ENCODE peak calls at places on chromosomes 16 and 17, in five cellular contexts. Q is heart left ventricle; U is Peyer's patch; K is activated B cell treated with CpG ODN at 0.5 μM for 24 hours; E is CD4-positive, alpha-beta T cell. S is an unnamed sample.

GRCh38 chr17:28293994-28294393 is 25.0 kb upstream of the TMEM97 start:
- DNase-seq in U (no peak), Q (no peak), E (no peak), K (no peak), S (no peak)

GRCh38 chr17:43767713-43768059 is 9.1 kb upstream of the SOST start:
- DNase-seq in K (no peak), Q (no peak), E (no peak), U (no peak), S (no peak)

GRCh38 chr16:22397931-22398330 is 23.5 kb upstream of the CDR2 start:
- DNase-seq in K (no peak), E (no peak), U (no peak), Q (no peak), S (no peak)

GRCh38 chr16:70594569-70594968 is 51.8 kb upstream of the IL34 start:
- DNase-seq in U (no peak), K (no peak), E (no peak), Q (peak), S (peak)

GRCh38 chr17:19753049-19753444 is 4.9 kb upstream of the ALDH3A1 start:
- DNase-seq in U (no peak), E (no peak), K (no peak), Q (peak), S (peak)

GRCh38 chr16:66205287-66206167 is 161.0 kb upstream of the CDH5 start:
- DNase-seq in Q (no peak), E (no peak), K (no peak), U (no peak), S (no peak)

GRCh38 chr17:29726721-29727252 is 104.1 kb upstream of the CORO6 start:
- DNase-seq in Q (no peak), U (no peak), E (no peak), K (no peak), S (no peak)

GRCh38 chr17:21211825-21212479 is 2.0 kb downstream of the TMEM11 start:
- DNase-seq in Q (no peak), U (no peak), E (no peak), K (no peak), S (no peak)

GRCh38 chr17:8048236-8048635 is 9.4 kb downstream of the ALOX15B start:
- DNase-seq in U (no peak), Q (no peak), E (no peak), K (no peak), S (no peak)

GRCh38 chr17:77435272-77436057 is 294.7 kb downstream of the SEC14L1 start:
- DNase-seq in U (no peak), K (no peak), E (peak), Q (no peak), S (no peak)

GRCh38 chr16:52123842-52124241 is 423.1 kb downstream of the TOX3 start:
- DNase-seq in U (no peak), E (no peak), K (no peak), Q (no peak), S (no peak)

GRCh38 chr16:49757744-49758069 is 98.2 kb downstream of the ZNF423 start:
- DNase-seq in U (no peak), E (no peak), Q (no peak), K (no peak), S (no peak)

GRCh38 chr16:49755716-49756115 is 100.2 kb downstream of the ZNF423 start:
- DNase-seq in K (no peak), U (no peak), Q (no peak), E (no peak), S (no peak)

GRCh38 chr16:49754495-49755290 is 101.2 kb downstream of the ZNF423 start:
- DNase-seq in K (no peak), E (no peak), Q (peak), U (no peak), S (peak)

GRCh38 chr16:49756971-49757743 is 98.8 kb downstream of the ZNF423 start:
- DNase-seq in Q (no peak), E (no peak), K (no peak), U (no peak), S (no peak)

GRCh38 chr16:49755291-49755611 is 100.7 kb downstream of the ZNF423 start:
- DNase-seq in K (no peak), E (no peak), U (no peak), Q (no peak), S (no peak)
- TF ChIP-seq CTCF in K (no peak), E (peak), U (peak), Q (peak), S (peak)

GRCh38 chr17:69064476-69064875 is 3.7 kb upstream of the ABCA9 start:
- DNase-seq in U (no peak), Q (no peak), K (no peak), E (no peak), S (no peak)

GRCh38 chr17:69069289-69069688 is 8.6 kb upstream of the ABCA9 start:
- DNase-seq in Q (no peak), K (no peak), E (no peak), U (no peak), S (no peak)

GRCh38 chr17:69067274-69068047 is 6.7 kb upstream of the ABCA9 start:
- DNase-seq in E (no peak), U (no peak), K (no peak), Q (no peak), S (no peak)

GRCh38 chr17:69065113-69065512 is 4.4 kb upstream of the ABCA9 start:
- DNase-seq in U (no peak), Q (no peak), E (no peak), K (no peak), S (no peak)

GRCh38 chr17:69066482-69066881 is 5.8 kb upstream of the ABCA9 start:
- DNase-seq in Q (no peak), U (no peak), K (no peak), E (no peak), S (no peak)
- TF ChIP-seq CTCF in Q (no peak), U (no peak), K (no peak), E (no peak), S (no peak)

GRCh38 chr17:34420900-34421299 is 57.9 kb upstream of the CCL1 start:
- DNase-seq in Q (no peak), K (no peak), U (no peak), E (no peak), S (no peak)
- TF ChIP-seq CTCF in Q (no peak), K (no peak), U (no peak), E (no peak), S (no peak)

DNA sequence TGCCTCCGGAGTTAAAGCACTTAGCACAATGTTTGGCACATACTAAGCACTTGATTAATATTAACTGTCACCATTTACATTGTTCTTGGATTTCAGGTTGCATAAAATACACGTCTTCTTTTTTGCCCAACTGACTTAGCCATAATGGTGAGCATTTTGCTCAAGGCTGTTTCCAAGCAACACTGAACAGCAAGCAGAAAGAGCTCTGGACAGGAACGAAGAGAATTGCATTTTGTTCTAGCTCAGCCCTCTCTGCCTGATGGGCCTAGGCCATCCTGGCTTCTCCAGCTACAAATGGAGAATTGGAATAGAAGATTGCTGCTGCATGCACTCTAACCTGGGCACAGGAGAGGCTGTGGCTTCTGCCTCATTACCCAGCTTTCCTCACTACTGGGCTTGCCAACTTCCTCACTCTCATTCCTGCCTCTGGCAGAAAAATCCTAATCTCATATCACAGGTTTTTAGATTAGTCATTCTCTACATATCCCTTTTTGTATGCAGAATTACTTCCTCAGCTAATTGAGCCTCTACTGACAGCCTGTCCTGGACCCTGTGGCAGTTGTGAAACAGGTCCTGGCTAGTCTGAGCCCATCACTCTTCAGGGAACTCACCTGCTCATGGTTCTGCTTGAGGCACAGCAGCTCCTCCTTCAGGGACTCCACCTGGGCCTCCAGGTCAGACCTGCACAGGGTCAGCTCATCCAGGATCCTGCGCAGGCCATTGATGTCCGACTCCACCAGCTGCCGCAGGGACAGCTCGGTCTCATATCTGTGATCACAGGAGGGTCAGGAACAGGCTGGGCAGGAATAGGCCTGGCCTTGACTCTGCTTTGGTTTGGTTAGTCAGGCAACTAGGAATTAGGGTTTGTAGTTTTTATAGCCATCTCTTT is 2.5 kb downstream of the KRT33A start:
- DNase-seq in U (no peak), K (no peak), Q (no peak), E (no peak), S (no peak)
- TF ChIP-seq CTCF in U (no peak), K (no peak), Q (no peak), E (no peak), S (no peak)

GRCh38 chr16:31200821-31201510 is 1.6 kb downstream of the PYCARD start:
- DNase-seq in K (no peak), U (peak), Q (no peak), E (peak), S (no peak)
- TF ChIP-seq CTCF in K (no peak), U (peak), Q (no peak), E (peak), S (no peak)

GRCh38 chr16:15043344-15043743 is 12.5 kb downstream of the NTAN1 start:
- DNase-seq in Q (no peak), K (no peak), E (no peak), U (no peak), S (no peak)
- TF ChIP-seq CTCF in Q (no peak), K (no peak), E (no peak), U (no peak), S (no peak)

GRCh38 chr17:2050871-2051387 is 4.0 kb upstream of the HIC1 start:
- DNase-seq in K (no peak), E (no peak), U (no peak), Q (peak), S (no peak)
- TF ChIP-seq CTCF in K (no peak), E (no peak), U (no peak), Q (no peak), S (no peak)